ENCODE peak calls at places on chromosome 17, in four cellular contexts. D, A, I and L are unnamed samples.

GRCh38 chr17:38719284-38719942 is 10.7 kb upstream of the CISD3 start:
- DNase-seq in D (no peak), A (no peak), I (no peak), L (no peak)

GRCh38 chr17:5780476-5780875 is 196.2 kb upstream of the NLRP1 start:
- DNase-seq in D (no peak), A (no peak), I (no peak), L (no peak)

GRCh38 chr17:44400226-44400847 is 10.9 kb upstream of the ITGA2B start:
- DNase-seq in D (no peak), A (no peak), I (no peak), L (no peak)

GRCh38 chr17:43568506-43569082 is 22.5 kb upstream of the ETV4 start:
- DNase-seq in D (no peak), A (no peak), I (no peak), L (no peak)

GRCh38 chr17:39704821-39705551 is 5.1 kb downstream of the ERBB2 start:
- DNase-seq in D (no peak), A (no peak), I (peak; percentile 46), L (no peak)

GRCh38 chr17:56982312-56982711 is 4.4 kb downstream of the SCPEP1 start:
- DNase-seq in D (no peak), A (no peak), I (no peak), L (no peak)

GRCh38 chr17:6638046-6638908 is 2.2 kb downstream of the KIAA0753 start:
- DNase-seq in D (no peak), A (no peak), I (no peak), L (no peak)

GRCh38 chr17:80191720-80192265 is 22.0 kb downstream of the CARD14 start:
- DNase-seq in D (no peak), A (no peak), I (no peak), L (no peak)

GRCh38 chr17:64017381-64017980 is 3.0 kb downstream of the ICAM2 start:
- DNase-seq in D (no peak), A (no peak), I (no peak), L (no peak)

GRCh38 chr17:10821062-10821461 is 16.8 kb downstream of the PIRT start:
- DNase-seq in D (no peak), A (no peak), I (no peak), L (no peak)

GRCh38 chr17:43396491-43397060 is 2.2 kb upstream of the ARL4D start:
- DNase-seq in D (no peak), A (no peak), I (no peak), L (no peak)

GRCh38 chr17:62216847-62217246 is 151.8 kb upstream of the MED13 start:
- DNase-seq in D (no peak), A (no peak), I (no peak), L (no peak)

GRCh38 chr17:50181155-50181554 is 15.3 kb downstream of the SGCA start:
- DNase-seq in D (no peak), A (peak; percentile 52), I (no peak), L (no peak)

GRCh38 chr17:42354956-42355843 is 33.0 kb downstream of the STAT3 start:
- DNase-seq in D (no peak), A (no peak), I (no peak), L (no peak)

GRCh38 chr17:47717261-47717697 is 15.8 kb upstream of the TBX21 start:
- DNase-seq in D (peak; percentile 66), A (no peak), I (no peak), L (no peak)

GRCh38 chr17:14918540-14918939 is 346.6 kb downstream of the PMP22 start:
- DNase-seq in D (no peak), A (no peak), I (no peak), L (no peak)

GRCh38 chr17:39928868-39929651 is 1.5 kb downstream of the LRRC3C start:
- DNase-seq in D (no peak), A (no peak), I (no peak), L (no peak)

GRCh38 chr17:48127371-48128051 is 19.9 kb downstream of the SNX11 start:
- DNase-seq in D (no peak), A (peak; percentile 33), I (no peak), L (peak; percentile 83)

GRCh38 chr17:17090642-17091103 is 48.4 kb downstream of the MPRIP start:
- DNase-seq in D (no peak), A (no peak), I (peak; percentile 26), L (no peak)

GRCh38 chr17:78357177-78357586 is 2.7 kb downstream of the SOCS3 start:
- DNase-seq in D (peak; percentile 40), A (peak; percentile 78), I (no peak), L (no peak)

GRCh38 chr17:40179923-40180659 is 2.8 kb downstream of the RAPGEFL1 start:
- DNase-seq in D (no peak), A (no peak), I (no peak), L (no peak)